ENCODE peak calls at places on chromosomes 4 and X, in four cellular contexts. C is mammary epithelial cell, H is ACHN, B is small intestine. D is an unnamed sample.

GRCh38 chr4:132123870-132124623 is 1025.0 kb upstream of the PCDH10 start:
- DNase-seq in C (peak; percentile 66), H (no peak), B (peak; percentile 4), D (peak; percentile 56)

GRCh38 chr4:109816894-109817293 is 1.3 kb downstream of the GAR1 start:
- DNase-seq in C (no peak), H (no peak), B (no peak), D (no peak)

GRCh38 chr4:138981930-138982390 is 33.6 kb upstream of the NOCT start:
- DNase-seq in C (peak; percentile 14), H (no peak), B (no peak), D (peak; percentile 75)

GRCh38 chrX:24253030-24253429 is 60.8 kb downstream of the SUPT20HL2 start:
- DNase-seq in C (no peak), H (no peak), B (peak; percentile 59), D (no peak)

GRCh38 chr4:84799318-84799717 is 167.2 kb downstream of the WDFY3 start:
- DNase-seq in C (no peak), H (no peak), B (no peak), D (no peak)

GRCh38 chr4:138859249-138859648 is 156.3 kb upstream of the NOCT start:
- DNase-seq in C (no peak), H (peak; percentile 10), B (peak; percentile 78), D (no peak)

GRCh38 chr4:72418458-72418857 is 150.6 kb downstream of the ADAMTS3 start:
- DNase-seq in C (peak; percentile 33), H (peak; percentile 28), B (no peak), D (peak; percentile 76)

GRCh38 chrX:5236096-5236495 is 992.6 kb downstream of the NLGN4X start:
- DNase-seq in C (peak; percentile 6), H (peak; percentile 5), B (no peak), D (no peak)

GRCh38 chrX:10017866-10018265 is 50.7 kb downstream of the CLDN34 start:
- DNase-seq in C (peak; percentile 76), H (peak; percentile 75), B (peak; percentile 48), D (peak; percentile 64)

GRCh38 chrX:130024127-130024526 is 41.7 kb downstream of the BCORL1 start:
- DNase-seq in C (peak; percentile 4), H (peak; percentile 65), B (peak; percentile 77), D (peak; percentile 67)

GRCh38 chrX:151680805-151681204 is 14.5 kb upstream of the PRRG3 start:
- DNase-seq in C (peak; percentile 8), H (peak; percentile 34), B (peak; percentile 20), D (peak; percentile 19)

GRCh38 chr4:73653695-73654106 is 33.5 kb upstream of the RASSF6 start:
- DNase-seq in C (peak; percentile 60), H (peak; percentile 42), B (peak; percentile 58), D (peak; percentile 69)

GRCh38 chrX:94256396-94256795 is 582.4 kb downstream of the FAM133A start:
- DNase-seq in C (no peak), H (no peak), B (no peak), D (no peak)

GRCh38 chr4:2341911-2342652 is 76.4 kb downstream of the ZFYVE28 start:
- DNase-seq in C (no peak), H (no peak), B (no peak), D (no peak)

GRCh38 chrX:3712080-3712869 is 1.2 kb downstream of the PRKX start:
- DNase-seq in C (peak; percentile 32), H (no peak), B (peak; percentile 9), D (peak; percentile 50)

GRCh38 chr4:113682730-113683129 is 78.8 kb downstream of the CAMK2D start:
- DNase-seq in C (peak; percentile 32), H (no peak), B (no peak), D (peak; percentile 52)

GRCh38 chr4:81769244-81769643 is 297.5 kb upstream of the RASGEF1B start:
- DNase-seq in C (no peak), H (no peak), B (no peak), D (no peak)

GRCh38 chr4:181528570-181529184 is 714.5 kb upstream of the TENM3 start:
- DNase-seq in C (peak; percentile 43), H (peak; percentile 77), B (peak; percentile 84), D (peak; percentile 61)

GRCh38 chrX:119541188-119541587 is 24.0 kb downstream of the STEEP1 start:
- DNase-seq in C (no peak), H (peak; percentile 71), B (no peak), D (peak; percentile 42)

GRCh38 chr4:82284475-82284857 is 89.3 kb downstream of the HNRNPD start:
- DNase-seq in C (no peak), H (peak; percentile 2), B (no peak), D (no peak)

GRCh38 chr4:176840166-176840565 is 47.4 kb upstream of the VEGFC start:
- DNase-seq in C (peak; percentile 12), H (no peak), B (no peak), D (peak; percentile 44)

GRCh38 chrX:15664487-15665444 is at the start of gene CLTRN:
- DNase-seq in C (peak; percentile 86), H (no peak), B (no peak), D (no peak)